ENCODE peak calls at places on chromosomes 6 and 20, in four cellular contexts. N is neuronal stem cell, M is H1, K is mesenchymal stem cell. Z is an unnamed sample.

GRCh38 chr6:28838289-28838633 is 85.5 kb downstream of the TRIM27 start:
- DNase-seq in N (peak; percentile 88), M (no peak), K (peak; percentile 87), Z (peak; percentile 64)

GRCh38 chr6:26575494-26575939 is 21.2 kb upstream of the ABT1 start:
- DNase-seq in N (no peak), M (no peak), K (no peak), Z (peak; percentile 48)

GRCh38 chr6:13538084-13538483 is 36.3 kb upstream of the SIRT5 start:
- DNase-seq in N (no peak), M (no peak), K (peak; percentile 63), Z (no peak)

GRCh38 chr6:31368461-31368860 is 11.5 kb upstream of the HLA-B start:
- DNase-seq in N (no peak), M (no peak), K (no peak), Z (no peak)

GRCh38 chr6:168608113-168608400 is 167.1 kb downstream of the SMOC2 start:
- DNase-seq in N (no peak), M (no peak), K (no peak), Z (no peak)

GRCh38 chr6:56540950-56541600 is 101.6 kb downstream of the DST start:
- DNase-seq in N (no peak), M (no peak), K (no peak), Z (no peak)

GRCh38 chr6:22807818-22808217 is 238.5 kb downstream of the HDGFL1 start:
- DNase-seq in N (no peak), M (no peak), K (no peak), Z (peak; percentile 40)

GRCh38 chr20:16898433-16898832 is 150.3 kb downstream of the OTOR start:
- DNase-seq in N (no peak), M (no peak), K (peak; percentile 48), Z (no peak)

GRCh38 chr6:40169878-40170277 is 235.6 kb upstream of the MOCS1 start:
- DNase-seq in N (no peak), M (no peak), K (no peak), Z (no peak)

GRCh38 chr20:55103188-55103587 is 627.8 kb downstream of the DOK5 start:
- DNase-seq in N (no peak), M (no peak), K (no peak), Z (no peak)

GRCh38 chr6:113352029-113352801 is 504.9 kb upstream of the MARCKS start:
- DNase-seq in N (no peak), M (no peak), K (peak; percentile 78), Z (no peak)

GRCh38 chr6:113347420-113347819 is 509.7 kb upstream of the MARCKS start:
- DNase-seq in N (no peak), M (no peak), K (peak; percentile 38), Z (no peak)

GRCh38 chr6:113350521-113350920 is 506.6 kb upstream of the MARCKS start:
- DNase-seq in N (no peak), M (no peak), K (no peak), Z (no peak)

GRCh38 chr6:113352831-113353230 is 504.3 kb upstream of the MARCKS start:
- DNase-seq in N (no peak), M (no peak), K (no peak), Z (no peak)

DNA sequence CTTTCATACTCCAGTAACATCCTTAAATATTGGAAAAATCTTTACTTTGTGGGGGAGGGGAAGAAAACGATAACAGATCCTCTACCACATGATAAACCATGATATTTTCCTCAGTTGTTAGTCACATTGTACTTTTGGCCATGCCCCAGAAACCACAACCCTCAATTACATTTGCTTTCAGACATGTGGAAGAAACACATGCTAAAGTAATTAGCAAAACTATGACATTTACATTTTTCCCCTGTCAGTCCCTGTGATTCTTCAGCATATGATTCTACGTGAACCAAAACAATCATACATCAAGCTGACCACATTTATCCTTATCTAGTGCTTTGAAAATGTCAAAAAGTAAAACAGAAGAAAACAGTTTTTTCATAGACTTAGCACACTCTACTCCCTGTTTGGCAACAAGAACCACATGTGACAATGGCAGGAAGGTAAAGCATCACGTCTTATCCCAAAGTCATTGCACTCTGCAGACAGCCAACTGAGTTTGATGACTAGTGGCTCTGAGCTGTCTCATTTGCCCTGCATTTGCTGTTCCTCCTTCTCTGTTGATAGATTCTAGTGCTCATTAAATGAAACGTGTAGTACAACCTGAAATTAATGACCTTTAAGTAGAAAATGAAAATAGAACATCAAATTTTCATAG is 505.8 kb upstream of the MARCKS start:
- DNase-seq in N (no peak), M (no peak), K (peak; percentile 65), Z (no peak)
- H2BK12ac ChIP-seq in N (no peak overlapping the region), M (no peak overlapping the region), K (no peak overlapping the region), Z (no peak overlapping the region)

GRCh38 chr20:378961-379336 is 1.6 kb upstream of the TRIB3 start:
- DNase-seq in N (no peak), M (no peak), K (no peak), Z (no peak)
- H2BK12ac ChIP-seq in N (no peak overlapping the region), M (no peak overlapping the region), K (no peak overlapping the region), Z (no peak overlapping the region)

DNA sequence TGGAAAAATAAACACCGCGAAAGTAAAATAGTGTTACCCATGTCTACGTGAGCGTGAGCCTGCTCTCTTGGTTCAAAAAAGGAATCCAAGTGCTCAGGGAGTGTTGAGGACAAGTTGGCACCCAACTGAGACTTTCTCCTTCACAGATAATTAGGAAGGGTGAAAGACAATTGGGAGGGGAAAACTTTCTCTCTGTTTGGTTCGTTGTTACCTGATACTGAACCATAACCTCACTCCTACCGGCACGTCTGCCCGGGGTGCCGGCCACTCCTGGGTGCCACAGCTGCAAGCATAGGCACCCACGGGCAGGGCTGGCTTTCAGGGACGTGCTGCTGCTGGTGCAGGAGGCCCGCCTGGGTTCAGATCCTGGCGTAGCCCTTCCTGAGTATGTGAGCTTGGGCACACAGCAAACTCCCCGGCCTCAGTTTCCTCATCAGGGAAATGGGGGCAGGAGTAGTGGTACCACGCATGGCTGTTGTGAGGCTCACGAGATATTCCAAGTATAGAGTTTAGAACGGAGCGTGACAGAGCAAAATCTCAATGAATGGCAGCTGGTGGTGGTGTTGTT is 38.2 kb upstream of the PMEPA1 start:
- DNase-seq in N (no peak), M (no peak), K (no peak), Z (no peak)
- H2BK12ac ChIP-seq in N (no peak overlapping the region), M (no peak overlapping the region), K (no peak overlapping the region), Z (no peak overlapping the region)

DNA sequence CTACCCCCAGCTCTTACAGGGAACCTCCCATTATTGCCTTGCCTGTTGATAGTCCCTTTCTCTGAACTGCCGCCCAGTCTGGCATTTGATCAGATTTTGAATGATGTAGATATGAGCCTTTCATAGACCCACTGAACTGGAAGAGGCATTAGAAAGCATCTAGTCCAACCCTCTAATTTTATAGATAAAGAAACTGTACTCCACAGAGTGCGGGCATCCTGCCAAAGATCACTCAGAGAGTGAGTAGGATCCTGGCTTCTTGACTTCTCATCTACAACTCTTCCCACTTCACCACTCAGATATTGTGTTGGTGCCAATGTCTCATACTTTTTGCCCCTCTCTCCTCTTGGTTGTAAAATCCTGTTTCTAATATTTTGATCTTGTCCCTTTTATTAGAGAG is 179.2 kb upstream of the BMP2 start:
- DNase-seq in N (no peak), M (no peak), K (no peak), Z (no peak)
- H2BK12ac ChIP-seq in N (no peak overlapping the region), M (no peak overlapping the region), K (no peak overlapping the region), Z (no peak overlapping the region)

GRCh38 chr6:21386744-21387143 is 206.8 kb upstream of the SOX4 start:
- DNase-seq in N (no peak), M (no peak), K (no peak), Z (no peak)
- H2BK12ac ChIP-seq in N (no peak overlapping the region), M (no peak overlapping the region), K (no peak overlapping the region), Z (no peak overlapping the region)

DNA sequence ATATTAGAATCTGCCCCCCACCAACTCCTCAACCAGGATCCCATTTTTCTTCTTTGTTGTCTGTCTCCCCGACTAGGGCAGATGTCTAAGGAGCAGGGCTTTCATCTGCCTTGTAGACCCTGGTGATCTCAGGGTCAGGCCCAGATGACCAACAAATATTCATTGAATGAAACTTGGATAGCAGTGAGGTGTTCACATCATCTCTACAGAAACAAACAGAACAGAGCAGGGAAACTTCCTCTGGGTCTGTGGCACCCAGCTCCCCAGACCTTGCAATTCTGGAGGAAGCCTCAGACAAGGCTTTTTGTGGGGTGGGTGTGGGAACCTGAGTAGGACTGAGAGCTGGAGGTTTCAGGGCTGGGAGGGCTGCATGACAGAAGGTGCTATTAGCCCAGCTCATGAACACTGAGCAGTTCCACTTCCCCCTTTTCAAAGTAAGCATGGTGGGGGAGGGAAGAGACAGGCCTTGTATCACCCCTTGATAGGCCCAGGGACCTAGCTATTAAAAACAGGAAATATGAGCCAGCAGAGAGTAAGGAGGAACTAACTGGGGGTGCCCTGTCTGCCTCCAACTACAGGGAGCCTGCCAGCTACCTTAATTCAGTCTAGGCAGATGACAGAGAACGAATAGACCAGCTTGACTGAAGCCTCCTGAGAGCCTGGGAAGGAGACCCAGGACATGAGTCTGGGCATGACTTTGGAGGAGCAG is 37.3 kb upstream of the TOP1 start:
- DNase-seq in N (no peak), M (no peak), K (no peak), Z (no peak)
- H2BK12ac ChIP-seq in N (no peak overlapping the region), M (no peak overlapping the region), K (peak overlapping the region; percentile 49), Z (no peak overlapping the region)

DNA sequence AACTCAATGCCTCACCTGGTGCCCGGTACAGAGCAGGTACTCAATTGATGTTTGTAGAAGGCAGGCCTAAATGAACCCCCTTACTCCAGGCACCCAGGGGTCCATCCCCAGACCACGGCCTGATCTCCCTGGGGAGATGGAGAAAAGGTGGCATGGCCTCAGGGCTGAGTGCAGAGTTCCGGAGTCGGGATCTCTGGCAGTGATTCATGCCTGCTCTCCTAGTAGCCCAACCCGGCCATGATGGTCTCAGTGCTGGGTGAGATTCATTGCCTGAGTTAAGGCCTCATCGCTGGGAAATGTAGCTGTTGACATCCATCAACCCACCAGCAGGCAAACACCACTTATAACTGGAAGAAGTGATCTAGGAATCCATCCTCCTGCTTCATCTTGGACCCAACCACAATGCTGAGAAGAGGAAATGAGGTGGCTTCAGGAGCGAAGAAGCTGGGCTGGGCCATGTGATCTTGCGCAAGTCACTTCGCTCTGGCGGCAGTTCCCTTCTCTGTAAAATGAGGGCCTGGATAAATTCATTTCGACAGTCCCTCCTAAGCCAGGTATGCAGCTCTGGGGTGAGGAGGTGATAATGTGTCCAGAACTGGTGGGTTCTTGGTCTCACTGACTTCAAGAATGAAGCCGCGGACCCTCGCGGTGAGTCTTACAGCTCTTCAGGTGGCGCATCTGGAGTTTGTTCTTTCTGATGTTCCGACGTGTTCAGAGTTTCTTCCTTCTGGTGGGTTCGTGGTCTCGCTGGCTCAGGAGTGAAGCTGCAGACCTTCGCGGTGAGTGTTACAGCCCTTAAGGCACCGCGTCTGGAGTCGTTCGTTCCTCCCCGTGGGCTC is 24.7 kb downstream of the ETV7 start:
- DNase-seq in N (no peak), M (no peak), K (no peak), Z (no peak)
- H2BK12ac ChIP-seq in N (no peak overlapping the region), M (no peak overlapping the region), K (no peak overlapping the region), Z (no peak overlapping the region)

DNA sequence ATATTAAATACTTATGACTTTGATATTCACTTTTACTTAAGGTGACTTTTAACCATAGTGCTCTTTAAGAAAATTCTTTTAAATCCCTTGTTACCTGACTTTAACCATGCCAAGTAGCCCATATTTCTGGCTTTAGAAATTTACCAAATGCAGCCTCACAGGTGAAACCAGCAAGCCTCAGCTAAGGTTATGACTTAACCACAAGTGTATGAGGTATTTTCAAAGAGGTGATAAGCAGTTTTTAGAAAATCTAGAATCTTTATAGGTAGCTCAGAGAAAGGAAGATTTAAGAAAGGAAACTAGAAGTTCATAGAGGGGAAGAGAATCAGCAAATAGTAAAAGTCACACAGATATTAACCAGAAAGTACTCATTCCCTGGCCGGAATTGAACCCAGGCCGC is 661.9 kb upstream of the GJE1 start:
- DNase-seq in N (no peak), M (no peak), K (no peak), Z (no peak)
- H2BK12ac ChIP-seq in N (no peak overlapping the region), M (no peak overlapping the region), K (no peak overlapping the region), Z (no peak overlapping the region)

Z was measured in H9.